ENCODE peak calls at places on chromosomes 1 and 21, in ten cellular contexts. H is CD8-positive, alpha-beta memory T cell; V is right cardiac atrium; Y is trophoblast cell; C is psoas muscle; U is SK-N-SH; X is A549; Z is pancreas; M is CD8-positive, alpha-beta T cell; I is Peyer's patch. O is an unnamed sample.

GRCh38 chr1:119914071-119914470 is 17.8 kb upstream of the ADAM30 start:
- DNase-seq in H (no peak), V (no peak), Y (no peak), C (no peak), U (no peak), X (no peak), Z (no peak), M (no peak), I (no peak), O (no peak)

GRCh38 chr21:45951676-45952075 is 29.9 kb upstream of the COL6A1 start:
- DNase-seq in H (no peak), V (no peak), Y (no peak), C (no peak), U (no peak), X (no peak), Z (no peak), M (no peak), I (no peak), O (no peak)

GRCh38 chr1:3570081-3570986 is 41.0 kb downstream of the MEGF6 start:
- DNase-seq in H (no peak), V (no peak), Y (no peak), C (no peak), U (no peak), X (no peak), Z (no peak), M (no peak), I (no peak), O (no peak)

GRCh38 chr1:16076871-16077250 is 3.4 kb upstream of the FAM131C start:
- DNase-seq in H (no peak), V (no peak), Y (no peak), C (peak), U (peak), X (no peak), Z (no peak), M (no peak), I (peak), O (no peak)

GRCh38 chr1:30804822-30805221 is 47.2 kb upstream of the LAPTM5 start:
- DNase-seq in H (no peak), V (no peak), Y (no peak), C (no peak), U (no peak), X (no peak), Z (no peak), M (no peak), I (no peak), O (no peak)

GRCh38 chr1:67166196-67166595 is at the start of gene IL23R:
- DNase-seq in H (peak), V (no peak), Y (no peak), C (no peak), U (no peak), X (no peak), Z (no peak), M (no peak), I (no peak), O (no peak)

GRCh38 chr1:63969461-63969893 is 195.7 kb downstream of the ROR1 start:
- DNase-seq in H (no peak), V (no peak), Y (no peak), C (no peak), U (no peak), X (peak), Z (no peak), M (no peak), I (no peak), O (peak)

GRCh38 chr21:41121785-41122415 is 46.1 kb upstream of the BACE2 start:
- DNase-seq in H (no peak), V (peak), Y (peak), C (peak), U (peak), X (peak), Z (peak), M (no peak), I (peak), O (peak)

GRCh38 chr1:100892554-100892953 is 2.1 kb downstream of the EXTL2 start:
- DNase-seq in H (no peak), V (no peak), Y (no peak), C (no peak), U (no peak), X (no peak), Z (no peak), M (no peak), I (no peak), O (no peak)

GRCh38 chr1:41726899-41727748 is 191.6 kb downstream of the HIVEP3 start:
- DNase-seq in H (no peak), V (peak), Y (peak), C (peak), U (no peak), X (no peak), Z (no peak), M (no peak), I (no peak), O (peak)

GRCh38 chr1:229028987-229029550 is 241.8 kb upstream of the RAB4A start:
- DNase-seq in H (no peak), V (no peak), Y (no peak), C (no peak), U (no peak), X (no peak), Z (no peak), M (no peak), I (no peak), O (no peak)

GRCh38 chr1:65679773-65680172 is 112.9 kb upstream of the PDE4B start:
- DNase-seq in H (no peak), V (no peak), Y (no peak), C (no peak), U (no peak), X (no peak), Z (no peak), M (no peak), I (no peak), O (no peak)

GRCh38 chr1:173297798-173298391 is 90.8 kb upstream of the TNFSF4 start:
- DNase-seq in H (no peak), V (no peak), Y (no peak), C (no peak), U (no peak), X (no peak), Z (no peak), M (no peak), I (no peak), O (no peak)

GRCh38 chr1:20640183-20640597 is 6.9 kb downstream of the PINK1 start:
- DNase-seq in H (peak), V (no peak), Y (no peak), C (no peak), U (peak), X (peak), Z (no peak), M (no peak), I (no peak), O (no peak)

GRCh38 chr1:245803666-245804037 is 648.9 kb downstream of the KIF26B start:
- DNase-seq in H (no peak), V (no peak), Y (no peak), C (no peak), U (no peak), X (no peak), Z (no peak), M (no peak), I (no peak), O (no peak)

GRCh38 chr1:106846656-106847055 is 209.8 kb upstream of the PRMT6 start:
- DNase-seq in H (no peak), V (no peak), Y (no peak), C (no peak), U (no peak), X (no peak), Z (no peak), M (no peak), I (no peak), O (no peak)

GRCh38 chr1:155912056-155912536 is 947 bp upstream of the RIT1 start:
- DNase-seq in H (no peak), V (no peak), Y (peak), C (no peak), U (no peak), X (no peak), Z (no peak), M (no peak), I (no peak), O (no peak)

GRCh38 chr1:25082216-25082899 is 149.9 kb downstream of the SYF2 start:
- DNase-seq in H (no peak), V (no peak), Y (no peak), C (no peak), U (no peak), X (no peak), Z (no peak), M (no peak), I (no peak), O (no peak)

GRCh38 chr1:12166834-12167492 is at the start of gene TNFRSF1B:
- DNase-seq in H (peak), V (peak), Y (no peak), C (peak), U (peak), X (peak), Z (no peak), M (no peak), I (peak), O (no peak)

GRCh38 chr1:207841318-207841717 is 69.6 kb downstream of the CD34 start:
- DNase-seq in H (no peak), V (no peak), Y (no peak), C (no peak), U (no peak), X (no peak), Z (no peak), M (no peak), I (no peak), O (no peak)

GRCh38 chr1:228538831-228539230 is 51.6 kb downstream of the RNF187 start:
- DNase-seq in H (no peak), V (no peak), Y (no peak), C (no peak), U (no peak), X (no peak), Z (no peak), M (no peak), I (no peak), O (no peak)

GRCh38 chr1:109488696-109489095 is 5.0 kb downstream of the ATXN7L2 start:
- DNase-seq in H (no peak), V (no peak), Y (no peak), C (no peak), U (no peak), X (no peak), Z (no peak), M (no peak), I (no peak), O (no peak)

GRCh38 chr1:201539561-201540404 is 856 bp downstream of the NAV1 start:
- DNase-seq in H (no peak), V (peak), Y (peak), C (peak), U (peak), X (no peak), Z (no peak), M (no peak), I (no peak), O (peak)

GRCh38 chr1:229022595-229023350 is 248.1 kb upstream of the RAB4A start:
- DNase-seq in H (no peak), V (peak), Y (no peak), C (no peak), U (no peak), X (no peak), Z (no peak), M (no peak), I (no peak), O (peak)

GRCh38 chr1:14441302-14441741 is 157.2 kb upstream of the KAZN start:
- DNase-seq in H (no peak), V (no peak), Y (peak), C (no peak), U (no peak), X (no peak), Z (no peak), M (no peak), I (no peak), O (no peak)

GRCh38 chr1:23475134-23475628 is 8.8 kb downstream of the ASAP3 start:
- DNase-seq in H (no peak), V (no peak), Y (peak), C (no peak), U (no peak), X (no peak), Z (no peak), M (no peak), I (no peak), O (peak)

GRCh38 chr1:5856246-5856815 is 135.9 kb downstream of the NPHP4 start:
- DNase-seq in H (no peak), V (peak), Y (no peak), C (no peak), U (no peak), X (no peak), Z (no peak), M (no peak), I (no peak), O (no peak)

GRCh38 chr1:200483491-200484143 is 73.8 kb upstream of the ZNF281 start:
- DNase-seq in H (no peak), V (no peak), Y (peak), C (no peak), U (peak), X (peak), Z (peak), M (no peak), I (no peak), O (no peak)

DNA sequence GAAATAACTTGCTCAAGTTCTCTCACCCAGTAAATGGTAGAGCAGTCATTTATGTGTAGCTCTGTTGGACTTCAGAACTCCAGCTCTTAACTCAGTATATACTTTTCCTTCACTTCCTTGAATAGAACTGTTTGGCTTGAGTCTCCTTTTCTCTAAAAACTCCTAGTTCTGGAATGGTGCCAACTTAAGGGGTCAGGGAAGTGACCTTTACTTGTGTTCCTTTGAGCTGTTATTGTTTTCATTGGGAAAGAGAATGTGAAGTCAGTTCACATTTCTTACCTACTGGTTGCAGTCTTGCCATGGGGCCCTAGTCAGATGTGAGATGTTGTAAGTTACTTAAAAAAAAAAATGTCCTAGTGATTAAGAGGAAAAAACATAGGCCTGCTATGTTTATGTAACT is 77.0 kb upstream of the MACF1 start:
- DNase-seq in H (no peak), V (no peak), Y (no peak), C (no peak), U (no peak), X (no peak), Z (no peak), M (no peak), I (no peak), O (no peak)
- H3K27ac ChIP-seq in H (no peak), V (no peak), Y (no peak), C (no peak), U (peak), X (peak), Z (peak), M (no peak), I (peak), O (peak)

GRCh38 chr21:44871576-44872265 is 1.8 kb downstream of the PTTG1IP start:
- DNase-seq in H (no peak), V (peak), Y (peak), C (peak), U (no peak), X (no peak), Z (no peak), M (no peak), I (peak), O (no peak)

GRCh38 chr21:44872568-44873355 is 728 bp downstream of the PTTG1IP start:
- DNase-seq in H (peak), V (peak), Y (peak), C (peak), U (peak), X (no peak), Z (peak), M (no peak), I (peak), O (no peak)

GRCh38 chr21:44873356-44874239 is at the start of gene PTTG1IP:
- DNase-seq in H (peak), V (peak), Y (peak), C (peak), U (peak), X (peak), Z (peak), M (peak), I (peak), O (peak)

GRCh38 chr21:44870748-44871495 is 2.6 kb downstream of the PTTG1IP start:
- DNase-seq in H (peak), V (peak), Y (no peak), C (peak), U (no peak), X (no peak), Z (no peak), M (no peak), I (peak), O (no peak)

GRCh38 chr21:44872266-44872567 is 1.3 kb downstream of the PTTG1IP start:
- DNase-seq in H (no peak), V (no peak), Y (no peak), C (no peak), U (no peak), X (no peak), Z (no peak), M (no peak), I (no peak), O (no peak)
- H3K27ac ChIP-seq in H (peak), V (peak), Y (peak), C (peak), U (peak), X (peak), Z (peak), M (peak), I (peak), O (no peak)

DNA sequence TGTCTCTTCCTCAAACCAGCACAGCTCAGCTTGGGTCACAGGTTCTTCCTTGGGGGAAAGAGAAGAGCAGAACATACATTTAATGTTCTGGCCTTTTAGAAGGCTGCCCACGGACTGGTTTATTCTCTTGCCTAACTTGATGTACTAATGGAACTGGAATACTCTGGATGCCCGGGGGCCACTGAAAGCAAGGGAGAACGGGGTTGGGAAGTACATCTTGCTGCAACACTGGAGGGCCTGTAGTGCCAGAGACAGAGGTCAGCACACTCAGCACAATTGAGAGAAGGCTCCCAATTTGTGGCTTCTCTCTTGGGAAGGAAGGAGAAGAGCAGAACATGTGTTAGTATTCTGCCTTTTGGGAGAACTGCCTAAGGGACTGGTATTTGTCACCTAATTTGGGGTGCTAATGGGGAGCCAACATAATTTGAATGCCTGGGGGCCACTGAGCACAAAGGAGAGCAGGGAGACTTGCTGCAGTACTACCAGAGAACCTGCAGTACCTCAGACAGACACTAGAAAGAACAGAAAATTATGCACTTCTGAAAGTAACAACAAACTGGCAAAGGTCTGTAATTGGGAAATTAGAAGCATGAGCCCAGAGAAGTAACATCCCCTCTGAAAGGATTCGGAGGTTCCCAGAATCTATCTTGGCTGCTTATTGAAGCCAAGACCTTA is 14.1 kb downstream of the ZNF691 start:
- DNase-seq in H (no peak), V (no peak), Y (peak), C (no peak), U (no peak), X (no peak), Z (no peak), M (no peak), I (no peak), O (no peak)
- H3K27ac ChIP-seq in H (no peak), V (no peak), Y (no peak), C (no peak), U (no peak), X (no peak), Z (no peak), M (no peak), I (no peak), O (no peak)

DNA sequence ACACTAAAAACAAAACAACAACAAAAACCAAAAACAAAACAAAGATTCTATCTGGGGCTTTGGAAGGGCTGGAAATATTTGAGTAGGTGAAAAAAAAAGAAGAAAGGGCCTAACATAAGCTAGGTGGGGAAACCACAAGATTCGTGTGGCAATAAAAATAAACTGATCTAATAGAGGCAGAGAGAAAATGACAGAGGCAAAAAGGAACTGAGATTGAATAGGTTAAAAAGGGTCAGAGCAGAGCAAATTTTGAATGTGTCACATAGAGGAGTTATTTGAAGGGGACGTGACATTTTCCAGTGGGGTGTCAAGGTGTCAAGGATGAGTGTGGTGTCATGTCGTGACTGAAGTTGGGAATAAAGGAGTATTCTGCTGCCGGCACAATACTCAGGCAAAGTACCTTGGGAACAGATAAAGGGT is 65.2 kb upstream of the RALGPS2 start:
- DNase-seq in H (no peak), V (no peak), Y (no peak), C (no peak), U (no peak), X (no peak), Z (no peak), M (no peak), I (no peak), O (no peak)
- H3K27ac ChIP-seq in H (no peak), V (no peak), Y (no peak), C (no peak), U (no peak), X (no peak), Z (no peak), M (no peak), I (no peak), O (no peak)